ENCODE peak calls at places on chromosomes 6 and 20, in seven cellular contexts. One of them, this sample, is unnamed.

GRCh38 chr6:41021832-41022231 is 17.2 kb downstream of the UNC5CL start:
- DNase-seq in HEK293T: peak; percentile 26
- DNase-seq in activated CD4-positive, CD25-positive, alpha-beta regulatory T cell: no peak
- DNase-seq in fibroblast of mammary gland: peak; percentile 40
- DNase-seq in hippocampal formation: no peak
- DNase-seq in head of caudate nucleus: no peak
- DNase-seq in stimulated activated naive CD8-positive, alpha-beta T cell treated with anti-CD3 and anti-CD28 coated beads, Interleukin-15, Interleukin-2, amounts not matched to agents 100 U/mL and 50 U/mL, for 24 hours: no peak
- DNase-seq in this sample: no peak

GRCh38 chr6:46684771-46685170 is 2.9 kb upstream of the TDRD6 start:
- DNase-seq in HEK293T: no peak
- DNase-seq in activated CD4-positive, CD25-positive, alpha-beta regulatory T cell: no peak
- DNase-seq in fibroblast of mammary gland: peak; percentile 43
- DNase-seq in hippocampal formation: no peak
- DNase-seq in head of caudate nucleus: no peak
- DNase-seq in stimulated activated naive CD8-positive, alpha-beta T cell treated with anti-CD3 and anti-CD28 coated beads, Interleukin-15, Interleukin-2, amounts not matched to agents 100 U/mL and 50 U/mL, for 24 hours: no peak
- DNase-seq in this sample: no peak

GRCh38 chr6:106085984-106086832 is at the start of gene PRDM1:
- DNase-seq in HEK293T: peak; percentile 78
- DNase-seq in activated CD4-positive, CD25-positive, alpha-beta regulatory T cell: peak; percentile 54
- DNase-seq in fibroblast of mammary gland: peak; percentile 64
- DNase-seq in hippocampal formation: peak; percentile 53
- DNase-seq in head of caudate nucleus: peak; percentile 14
- DNase-seq in stimulated activated naive CD8-positive, alpha-beta T cell treated with anti-CD3 and anti-CD28 coated beads, Interleukin-15, Interleukin-2, amounts not matched to agents 100 U/mL and 50 U/mL, for 24 hours: peak; percentile 81
- DNase-seq in this sample: peak; percentile 29

GRCh38 chr6:123803862-123804681 is at the start of gene NKAIN2:
- DNase-seq in HEK293T: peak; percentile 69
- DNase-seq in activated CD4-positive, CD25-positive, alpha-beta regulatory T cell: no peak
- DNase-seq in fibroblast of mammary gland: no peak
- DNase-seq in hippocampal formation: peak; percentile 48
- DNase-seq in head of caudate nucleus: peak; percentile 62
- DNase-seq in stimulated activated naive CD8-positive, alpha-beta T cell treated with anti-CD3 and anti-CD28 coated beads, Interleukin-15, Interleukin-2, amounts not matched to agents 100 U/mL and 50 U/mL, for 24 hours: peak; percentile 3
- DNase-seq in this sample: no peak

GRCh38 chr20:9759392-9759791 is 79.5 kb downstream of the PAK5 start:
- DNase-seq in HEK293T: no peak
- DNase-seq in activated CD4-positive, CD25-positive, alpha-beta regulatory T cell: no peak
- DNase-seq in fibroblast of mammary gland: no peak
- DNase-seq in hippocampal formation: no peak
- DNase-seq in head of caudate nucleus: no peak
- DNase-seq in stimulated activated naive CD8-positive, alpha-beta T cell treated with anti-CD3 and anti-CD28 coated beads, Interleukin-15, Interleukin-2, amounts not matched to agents 100 U/mL and 50 U/mL, for 24 hours: no peak
- DNase-seq in this sample: no peak

GRCh38 chr6:37177950-37178517 is 8.1 kb downstream of the PIM1 start:
- DNase-seq in HEK293T: no peak
- DNase-seq in activated CD4-positive, CD25-positive, alpha-beta regulatory T cell: no peak
- DNase-seq in fibroblast of mammary gland: no peak
- DNase-seq in hippocampal formation: no peak
- DNase-seq in head of caudate nucleus: no peak
- DNase-seq in stimulated activated naive CD8-positive, alpha-beta T cell treated with anti-CD3 and anti-CD28 coated beads, Interleukin-15, Interleukin-2, amounts not matched to agents 100 U/mL and 50 U/mL, for 24 hours: no peak
- DNase-seq in this sample: no peak

GRCh38 chr20:50676888-50677287 is 14.5 kb downstream of the RIPOR3 start:
- DNase-seq in HEK293T: no peak
- DNase-seq in activated CD4-positive, CD25-positive, alpha-beta regulatory T cell: no peak
- DNase-seq in fibroblast of mammary gland: no peak
- DNase-seq in hippocampal formation: no peak
- DNase-seq in head of caudate nucleus: no peak
- DNase-seq in stimulated activated naive CD8-positive, alpha-beta T cell treated with anti-CD3 and anti-CD28 coated beads, Interleukin-15, Interleukin-2, amounts not matched to agents 100 U/mL and 50 U/mL, for 24 hours: no peak
- DNase-seq in this sample: no peak

GRCh38 chr6:129276461-129276860 is 393.5 kb downstream of the LAMA2 start:
- DNase-seq in HEK293T: no peak
- DNase-seq in activated CD4-positive, CD25-positive, alpha-beta regulatory T cell: no peak
- DNase-seq in fibroblast of mammary gland: no peak
- DNase-seq in hippocampal formation: no peak
- DNase-seq in head of caudate nucleus: no peak
- DNase-seq in stimulated activated naive CD8-positive, alpha-beta T cell treated with anti-CD3 and anti-CD28 coated beads, Interleukin-15, Interleukin-2, amounts not matched to agents 100 U/mL and 50 U/mL, for 24 hours: no peak
- DNase-seq in this sample: no peak

GRCh38 chr6:163946437-163946836 is 531.9 kb downstream of the QKI start:
- DNase-seq in HEK293T: no peak
- DNase-seq in activated CD4-positive, CD25-positive, alpha-beta regulatory T cell: no peak
- DNase-seq in fibroblast of mammary gland: no peak
- DNase-seq in hippocampal formation: peak; percentile 52
- DNase-seq in head of caudate nucleus: no peak
- DNase-seq in stimulated activated naive CD8-positive, alpha-beta T cell treated with anti-CD3 and anti-CD28 coated beads, Interleukin-15, Interleukin-2, amounts not matched to agents 100 U/mL and 50 U/mL, for 24 hours: no peak
- DNase-seq in this sample: no peak

GRCh38 chr20:5608104-5608447 is 142.1 kb upstream of the SHLD1 start:
- DNase-seq in HEK293T: no peak
- DNase-seq in activated CD4-positive, CD25-positive, alpha-beta regulatory T cell: no peak
- DNase-seq in fibroblast of mammary gland: no peak
- DNase-seq in hippocampal formation: no peak
- DNase-seq in head of caudate nucleus: no peak
- DNase-seq in stimulated activated naive CD8-positive, alpha-beta T cell treated with anti-CD3 and anti-CD28 coated beads, Interleukin-15, Interleukin-2, amounts not matched to agents 100 U/mL and 50 U/mL, for 24 hours: no peak
- DNase-seq in this sample: no peak

GRCh38 chr6:51559059-51559458 is 528.4 kb downstream of the PKHD1 start:
- DNase-seq in HEK293T: no peak
- DNase-seq in activated CD4-positive, CD25-positive, alpha-beta regulatory T cell: no peak
- DNase-seq in fibroblast of mammary gland: no peak
- DNase-seq in hippocampal formation: no peak
- DNase-seq in head of caudate nucleus: no peak
- DNase-seq in stimulated activated naive CD8-positive, alpha-beta T cell treated with anti-CD3 and anti-CD28 coated beads, Interleukin-15, Interleukin-2, amounts not matched to agents 100 U/mL and 50 U/mL, for 24 hours: no peak
- DNase-seq in this sample: no peak

GRCh38 chr20:544153-544725 is 649 bp upstream of the CSNK2A1 start:
- DNase-seq in HEK293T: no peak
- DNase-seq in activated CD4-positive, CD25-positive, alpha-beta regulatory T cell: no peak
- DNase-seq in fibroblast of mammary gland: no peak
- DNase-seq in hippocampal formation: no peak
- DNase-seq in head of caudate nucleus: no peak
- DNase-seq in stimulated activated naive CD8-positive, alpha-beta T cell treated with anti-CD3 and anti-CD28 coated beads, Interleukin-15, Interleukin-2, amounts not matched to agents 100 U/mL and 50 U/mL, for 24 hours: no peak
- DNase-seq in this sample: no peak

GRCh38 chr6:71929047-71929446 is 42.7 kb downstream of the RIMS1 start:
- DNase-seq in HEK293T: no peak
- DNase-seq in activated CD4-positive, CD25-positive, alpha-beta regulatory T cell: no peak
- DNase-seq in fibroblast of mammary gland: no peak
- DNase-seq in hippocampal formation: no peak
- DNase-seq in head of caudate nucleus: no peak
- DNase-seq in stimulated activated naive CD8-positive, alpha-beta T cell treated with anti-CD3 and anti-CD28 coated beads, Interleukin-15, Interleukin-2, amounts not matched to agents 100 U/mL and 50 U/mL, for 24 hours: no peak
- DNase-seq in this sample: no peak

GRCh38 chr6:161079566-161080262 is 88.1 kb downstream of the MAP3K4 start:
- DNase-seq in HEK293T: no peak
- DNase-seq in activated CD4-positive, CD25-positive, alpha-beta regulatory T cell: no peak
- DNase-seq in fibroblast of mammary gland: peak; percentile 94
- DNase-seq in hippocampal formation: no peak
- DNase-seq in head of caudate nucleus: no peak
- DNase-seq in stimulated activated naive CD8-positive, alpha-beta T cell treated with anti-CD3 and anti-CD28 coated beads, Interleukin-15, Interleukin-2, amounts not matched to agents 100 U/mL and 50 U/mL, for 24 hours: peak; percentile 55
- DNase-seq in this sample: no peak

GRCh38 chr6:145656128-145656527 is 79.2 kb downstream of the EPM2A start:
- DNase-seq in HEK293T: no peak
- DNase-seq in activated CD4-positive, CD25-positive, alpha-beta regulatory T cell: no peak
- DNase-seq in fibroblast of mammary gland: no peak
- DNase-seq in hippocampal formation: no peak
- DNase-seq in head of caudate nucleus: no peak
- DNase-seq in stimulated activated naive CD8-positive, alpha-beta T cell treated with anti-CD3 and anti-CD28 coated beads, Interleukin-15, Interleukin-2, amounts not matched to agents 100 U/mL and 50 U/mL, for 24 hours: no peak
- DNase-seq in this sample: no peak

GRCh38 chr6:4581468-4582420 is 194.5 kb upstream of the CDYL start:
- DNase-seq in HEK293T: no peak
- DNase-seq in activated CD4-positive, CD25-positive, alpha-beta regulatory T cell: no peak
- DNase-seq in fibroblast of mammary gland: peak; percentile 74
- DNase-seq in hippocampal formation: no peak
- DNase-seq in head of caudate nucleus: no peak
- DNase-seq in stimulated activated naive CD8-positive, alpha-beta T cell treated with anti-CD3 and anti-CD28 coated beads, Interleukin-15, Interleukin-2, amounts not matched to agents 100 U/mL and 50 U/mL, for 24 hours: no peak
- DNase-seq in this sample: no peak

GRCh38 chr6:153032255-153032882 is 29.9 kb upstream of the MTRF1L start:
- DNase-seq in HEK293T: no peak
- DNase-seq in activated CD4-positive, CD25-positive, alpha-beta regulatory T cell: no peak
- DNase-seq in fibroblast of mammary gland: peak; percentile 83
- DNase-seq in hippocampal formation: no peak
- DNase-seq in head of caudate nucleus: no peak
- DNase-seq in stimulated activated naive CD8-positive, alpha-beta T cell treated with anti-CD3 and anti-CD28 coated beads, Interleukin-15, Interleukin-2, amounts not matched to agents 100 U/mL and 50 U/mL, for 24 hours: no peak
- DNase-seq in this sample: no peak

GRCh38 chr20:16747291-16747811 is 807 bp upstream of the OTOR start:
- DNase-seq in HEK293T: no peak
- DNase-seq in activated CD4-positive, CD25-positive, alpha-beta regulatory T cell: no peak
- DNase-seq in fibroblast of mammary gland: no peak
- DNase-seq in hippocampal formation: no peak
- DNase-seq in head of caudate nucleus: no peak
- DNase-seq in stimulated activated naive CD8-positive, alpha-beta T cell treated with anti-CD3 and anti-CD28 coated beads, Interleukin-15, Interleukin-2, amounts not matched to agents 100 U/mL and 50 U/mL, for 24 hours: no peak
- DNase-seq in this sample: no peak

GRCh38 chr6:871503-871902 is 178.6 kb upstream of the EXOC2 start:
- DNase-seq in HEK293T: no peak
- DNase-seq in activated CD4-positive, CD25-positive, alpha-beta regulatory T cell: no peak
- DNase-seq in fibroblast of mammary gland: no peak
- DNase-seq in hippocampal formation: no peak
- DNase-seq in head of caudate nucleus: no peak
- DNase-seq in stimulated activated naive CD8-positive, alpha-beta T cell treated with anti-CD3 and anti-CD28 coated beads, Interleukin-15, Interleukin-2, amounts not matched to agents 100 U/mL and 50 U/mL, for 24 hours: no peak
- DNase-seq in this sample: no peak